ENCODE peak calls at places on chromosomes 5 and 9, in ten cellular contexts. Q is HFFc6, W is HFF-Myc, U is omental fat pad, P is hepatocyte, H is heart left ventricle, T is neural crest cell, V is GM13977, I is fibroblast of lung, Z is Panc1. C is an unnamed sample.
A peak's percentile ranks its signal among the peaks of the same experiment; 100 is the strongest.

GRCh38 chr5:157965040-157965439 is 106.1 kb upstream of the CLINT1 start:
- DNase-seq in U (no peak), H (no peak), Z (no peak), W (no peak), P (no peak), V (no peak), I (no peak), T (no peak), Q (no peak), C (no peak)

GRCh38 chr9:135046156-135047025 is 41.1 kb upstream of the OLFM1 start:
- DNase-seq in I (no peak), Z (no peak), V (no peak), H (no peak), P (no peak), U (no peak), W (no peak), Q (no peak), T (no peak), C (no peak)

GRCh38 chr9:115117999-115118470 is at the start of gene TNC:
- DNase-seq in I (peak; percentile 92), W (peak; percentile 84), U (peak; percentile 55), P (peak; percentile 82), Q (peak; percentile 77), H (peak; percentile 62), V (no peak), T (peak; percentile 3), Z (no peak), C (no peak)

GRCh38 chr5:116137544-116138378 is 52.9 kb downstream of the COMMD10 start:
- DNase-seq in T (peak; percentile 2), Q (peak; percentile 57), Z (peak; percentile 15), P (peak; percentile 77), H (no peak), I (peak; percentile 40), U (no peak), W (peak; percentile 16), V (peak; percentile 40), C (peak; percentile 61)

GRCh38 chr9:88660611-88661010 is 125.6 kb downstream of the NXNL2 start:
- DNase-seq in P (peak; percentile 44), H (no peak), U (no peak), W (no peak), T (no peak), V (no peak), I (peak; percentile 14), Z (no peak), Q (peak; percentile 22), C (peak; percentile 9)

GRCh38 chr5:65172486-65173129 is 309.1 kb downstream of the ADAMTS6 start:
- DNase-seq in H (no peak), W (no peak), T (no peak), Q (no peak), P (no peak), Z (no peak), V (peak; percentile 78), I (peak; percentile 99), U (no peak), C (no peak)

GRCh38 chr5:36855141-36855495 is 21.5 kb upstream of the NIPBL start:
- DNase-seq in P (no peak), V (no peak), W (no peak), H (no peak), U (no peak), I (no peak), T (no peak), Q (no peak), Z (no peak), C (no peak)

GRCh38 chr9:32378993-32379729 is 5.3 kb upstream of the ACO1 start:
- DNase-seq in Q (peak; percentile 80), P (peak; percentile 83), H (peak; percentile 40), W (peak; percentile 83), Z (peak; percentile 62), V (peak; percentile 67), U (no peak), I (peak; percentile 68), T (peak; percentile 36), C (peak; percentile 85)

GRCh38 chr5:142186821-142187594 is 78.4 kb downstream of the NDFIP1 start:
- DNase-seq in W (no peak), I (no peak), P (no peak), T (no peak), V (no peak), Z (no peak), Q (no peak), U (no peak), H (no peak), C (no peak)

GRCh38 chr5:93078082-93079038 is 502.7 kb downstream of the NR2F1-AS1 start:
- DNase-seq in Q (peak; percentile 98), I (peak; percentile 99), H (peak; percentile 65), T (no peak), V (peak; percentile 3), U (no peak), P (peak; percentile 74), Z (peak; percentile 97), W (peak; percentile 69), C (no peak)

GRCh38 chr5:126503602-126504104 is 80.4 kb downstream of the GRAMD2B start:
- DNase-seq in H (no peak), I (peak; percentile 50), T (no peak), Z (peak; percentile 15), U (no peak), W (no peak), P (no peak), V (no peak), Q (no peak), C (no peak)

GRCh38 chr5:75053286-75054109 is 1.1 kb upstream of the GCNT4 start:
- DNase-seq in V (peak; percentile 31), W (no peak), Q (peak; percentile 83), P (peak; percentile 88), H (peak; percentile 40), Z (no peak), U (no peak), T (peak; percentile 48), I (peak; percentile 80), C (no peak)
- TF ChIP-seq CTCF in V (peak; percentile 16), W (no peak), Q (peak; percentile 65), P (peak; percentile 14), H (peak; percentile 10), Z (peak; percentile 75), U (no peak), T (peak; percentile 36), I (no peak), C (no peak)

GRCh38 chr5:134072471-134073220 is 41.8 kb upstream of the TCF7 start:
- DNase-seq in W (no peak), H (no peak), P (no peak), V (no peak), U (no peak), Z (no peak), T (no peak), Q (no peak), I (no peak), C (no peak)

GRCh38 chr5:134069553-134069952 is 44.9 kb upstream of the TCF7 start:
- DNase-seq in H (no peak), W (no peak), T (no peak), Q (no peak), P (no peak), V (no peak), Z (no peak), U (no peak), I (no peak), C (no peak)

GRCh38 chr5:134071850-134072207 is 42.7 kb upstream of the TCF7 start:
- DNase-seq in Z (no peak), V (no peak), W (no peak), I (no peak), U (no peak), T (no peak), H (no peak), P (no peak), Q (no peak), C (no peak)

GRCh38 chr5:134070648-134070978 is 43.9 kb upstream of the TCF7 start:
- DNase-seq in V (no peak), Q (no peak), Z (no peak), I (peak; percentile 35), H (no peak), T (no peak), U (no peak), W (no peak), P (peak; percentile 44), C (no peak)

DNA sequence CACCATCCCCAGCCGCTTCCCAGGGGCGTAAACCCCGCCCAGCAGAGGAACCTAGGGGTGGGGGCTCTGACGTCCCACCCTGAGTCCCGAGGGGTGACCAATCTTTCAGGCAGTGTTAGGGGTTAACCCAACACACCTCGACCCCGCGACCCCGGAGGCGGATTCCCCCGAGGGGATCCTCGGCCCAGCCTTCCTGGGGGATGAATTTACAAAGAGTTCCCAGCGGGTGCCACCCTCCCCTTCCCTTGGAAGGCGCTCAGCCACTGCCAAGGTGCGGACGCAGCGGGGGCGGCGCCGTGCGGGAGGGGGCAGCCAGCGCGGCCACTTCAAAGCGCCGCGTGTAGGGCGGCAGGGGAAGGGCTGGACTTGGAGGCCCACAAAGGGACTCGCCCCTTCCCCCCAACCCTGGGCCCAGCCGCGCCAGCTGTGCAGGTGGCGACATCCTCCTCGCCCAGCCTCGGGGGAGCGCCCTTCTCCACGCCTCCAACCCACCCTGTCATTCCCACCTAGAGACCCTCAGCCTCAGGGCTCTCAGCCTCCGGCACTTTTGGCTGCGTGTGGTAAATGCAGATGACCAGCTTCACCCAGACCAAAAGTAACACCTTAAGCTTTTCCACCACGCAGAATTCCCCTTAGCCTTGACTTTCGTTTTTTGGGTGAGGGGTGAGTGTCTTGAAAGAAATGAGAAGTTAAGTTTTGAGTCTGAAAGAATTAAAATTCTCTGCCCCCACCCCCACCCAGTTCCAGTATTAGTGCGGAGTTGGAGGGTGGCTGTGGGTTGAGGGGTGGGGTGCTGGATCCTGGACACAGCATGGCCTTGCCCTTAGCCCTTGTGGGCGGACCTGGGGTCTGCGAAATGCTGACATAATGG is 43.3 kb upstream of the TCF7 start:
- DNase-seq in U (no peak), W (no peak), T (peak; percentile 51), V (peak; percentile 59), H (no peak), Z (no peak), P (peak; percentile 70), Q (no peak), I (peak; percentile 28), C (no peak)
- TF ChIP-seq CTCF in U (no peak), W (no peak), T (peak; percentile 6), V (peak; percentile 41), H (no peak), Z (no peak), P (peak; percentile 23), Q (peak; percentile 16), I (no peak), C (no peak)

DNA sequence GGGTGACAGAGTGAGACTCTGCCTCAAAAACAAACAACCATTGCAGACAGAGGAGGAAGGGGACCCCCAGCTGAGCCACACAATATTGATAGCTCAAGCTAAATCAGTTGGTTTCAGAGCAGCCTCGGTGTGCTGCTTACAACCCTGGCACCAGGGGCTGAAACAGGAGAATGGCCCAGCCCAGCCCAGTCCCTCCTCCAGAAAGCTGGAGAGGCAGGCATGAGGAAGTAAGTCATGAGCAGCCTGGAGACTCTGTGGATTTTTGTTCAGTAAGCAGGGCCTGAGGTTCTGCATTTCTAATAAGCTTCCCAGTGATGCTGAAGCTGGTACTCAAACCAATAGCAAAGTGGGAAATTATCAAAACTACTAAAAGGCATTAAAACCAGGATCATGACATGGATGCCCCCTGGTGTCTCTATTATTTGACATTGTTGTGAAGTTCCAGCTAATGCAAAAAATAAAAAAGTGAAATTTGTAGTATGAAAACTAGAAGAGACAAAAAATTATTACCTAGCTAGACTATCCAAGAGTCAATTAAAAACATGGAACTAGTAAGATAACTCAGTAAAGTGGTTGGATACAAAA is 14.2 kb downstream of the PRRT1B start:
- DNase-seq in T (no peak), U (no peak), V (no peak), P (no peak), I (no peak), Q (no peak), H (no peak), W (no peak), Z (no peak), C (no peak)
- TF ChIP-seq CTCF in T (no peak), U (no peak), V (no peak), P (no peak), I (no peak), Q (peak; percentile 24), H (no peak), W (no peak), Z (no peak), C (peak; percentile 16)

GRCh38 chr9:130847306-130848217 is 12.5 kb downstream of the ABL1 start:
- DNase-seq in Z (no peak), H (peak; percentile 78), T (no peak), V (no peak), W (peak; percentile 96), Q (peak; percentile 99), I (peak; percentile 100), U (peak; percentile 60), P (peak; percentile 61), C (no peak)
- TF ChIP-seq CTCF in Z (no peak), H (peak; percentile 35), T (no peak), V (no peak), W (peak; percentile 48), Q (peak; percentile 64), I (peak; percentile 23), U (no peak), P (peak; percentile 8), C (no peak)